ENCODE peak calls at places on chromosomes 7 and 10, in six cellular contexts. D is K562, Z is GM12892, P is H1, E is HepG2, W is GM12878. G is an unnamed sample.
A peak's percentile ranks its signal among the peaks of the same experiment; 100 is the strongest.

GRCh38 chr7:26513948-26514347 is 222.3 kb downstream of the SNX10 start:
- DNase-seq in E (no peak), P (no peak), Z (no peak), D (peak; percentile 5), W (no peak), G (no peak)

GRCh38 chr10:29022513-29022912 is 266.4 kb upstream of the LYZL1 start:
- DNase-seq in Z (no peak), W (no peak), E (peak; percentile 31), D (no peak), P (no peak), G (no peak)

GRCh38 chr7:104862719-104863118 is 151.3 kb upstream of the KMT2E start:
- DNase-seq in W (no peak), E (peak; percentile 35), Z (no peak), P (peak; percentile 60), D (peak; percentile 40), G (no peak)

GRCh38 chr10:29649561-29650551 is 15.1 kb upstream of the SVIL start:
- DNase-seq in W (no peak), P (no peak), E (no peak), D (no peak), Z (no peak), G (no peak)

GRCh38 chr10:100528885-100529472 is 692 bp downstream of the NDUFB8 start:
- DNase-seq in W (no peak), Z (no peak), P (no peak), D (peak; percentile 11), E (no peak), G (no peak)

GRCh38 chr7:148686312-148686937 is 12.3 kb upstream of the CUL1 start:
- DNase-seq in W (no peak), E (no peak), P (no peak), D (no peak), Z (no peak), G (no peak)

GRCh38 chr10:69515699-69516547 is 57.3 kb downstream of the NEUROG3 start:
- DNase-seq in P (peak; percentile 90), W (peak; percentile 16), Z (peak; percentile 68), E (peak; percentile 47), D (peak; percentile 82), G (peak; percentile 71)

GRCh38 chr10:81065474-81065873 is 527.8 kb downstream of the SH2D4B start:
- DNase-seq in E (no peak), P (no peak), W (no peak), Z (no peak), D (no peak), G (no peak)

GRCh38 chr10:98611432-98611831 is 164.7 kb upstream of the HPS1 start:
- DNase-seq in Z (no peak), W (no peak), E (no peak), D (no peak), P (no peak), G (no peak)

GRCh38 chr10:115948415-115948814 is 324.6 kb downstream of the GFRA1 start:
- DNase-seq in P (no peak), D (no peak), E (no peak), W (no peak), Z (no peak), G (no peak)

GRCh38 chr10:103712898-103713498 is 142.4 kb downstream of the SH3PXD2A start:
- DNase-seq in D (peak; percentile 75), W (no peak), Z (peak; percentile 59), P (peak; percentile 98), E (peak; percentile 57), G (peak; percentile 66)

GRCh38 chr7:74256446-74257408 is 2.5 kb upstream of the RFC2 start:
- DNase-seq in E (no peak), Z (no peak), W (no peak), P (no peak), D (no peak), G (no peak)

GRCh38 chr10:73131295-73131694 is 21.0 kb downstream of the NUDT13 start:
- DNase-seq in P (no peak), E (no peak), D (no peak), Z (no peak), W (no peak), G (no peak)

GRCh38 chr7:11434371-11434770 is 397.6 kb downstream of the THSD7A start:
- DNase-seq in D (no peak), W (no peak), Z (no peak), E (no peak), P (no peak), G (no peak)

GRCh38 chr7:142452791-142453190 is 194.9 kb upstream of the PRSS58 start:
- DNase-seq in W (no peak), E (no peak), Z (no peak), P (no peak), D (no peak), G (no peak)

GRCh38 chr10:59323036-59323459 is 39.3 kb downstream of the FAM13C start:
- DNase-seq in E (peak; percentile 77), Z (no peak), D (no peak), P (no peak), W (no peak), G (no peak)

GRCh38 chr10:62059424-62059913 is 158.0 kb downstream of the ARID5B start:
- DNase-seq in Z (no peak), E (no peak), D (no peak), W (no peak), P (no peak), G (no peak)

GRCh38 chr7:12674861-12675260 is 12.6 kb upstream of the ARL4A start:
- DNase-seq in W (no peak), Z (no peak), P (peak; percentile 53), D (peak; percentile 61), E (peak; percentile 84), G (no peak)

GRCh38 chr7:159281573-159281972 is 136.9 kb upstream of the VIPR2 start:
- DNase-seq in Z (no peak), P (no peak), D (no peak), W (no peak), E (no peak), G (no peak)

GRCh38 chr7:129089521-129090212 is 34.8 kb upstream of the TNPO3 start:
- DNase-seq in E (no peak), P (no peak), D (no peak), Z (no peak), W (peak; percentile 55), G (no peak)

GRCh38 chr10:670990-671389 is 18.5 kb downstream of the DIP2C start:
- DNase-seq in E (no peak), D (no peak), P (peak; percentile 33), Z (no peak), W (no peak), G (no peak)

GRCh38 chr7:19213746-19214145 is 68.5 kb upstream of the FERD3L start:
- DNase-seq in E (no peak), W (no peak), D (no peak), P (no peak), Z (no peak), G (no peak)

GRCh38 chr10:71852335-71852937 is 1.4 kb upstream of the PSAP start:
- DNase-seq in W (no peak), E (no peak), D (no peak), P (no peak), Z (no peak), G (no peak)

GRCh38 chr10:28939352-28940157 is 262.2 kb downstream of the BAMBI start:
- DNase-seq in Z (no peak), P (peak; percentile 92), E (peak; percentile 100), D (peak; percentile 82), W (no peak), G (no peak)

DNA sequence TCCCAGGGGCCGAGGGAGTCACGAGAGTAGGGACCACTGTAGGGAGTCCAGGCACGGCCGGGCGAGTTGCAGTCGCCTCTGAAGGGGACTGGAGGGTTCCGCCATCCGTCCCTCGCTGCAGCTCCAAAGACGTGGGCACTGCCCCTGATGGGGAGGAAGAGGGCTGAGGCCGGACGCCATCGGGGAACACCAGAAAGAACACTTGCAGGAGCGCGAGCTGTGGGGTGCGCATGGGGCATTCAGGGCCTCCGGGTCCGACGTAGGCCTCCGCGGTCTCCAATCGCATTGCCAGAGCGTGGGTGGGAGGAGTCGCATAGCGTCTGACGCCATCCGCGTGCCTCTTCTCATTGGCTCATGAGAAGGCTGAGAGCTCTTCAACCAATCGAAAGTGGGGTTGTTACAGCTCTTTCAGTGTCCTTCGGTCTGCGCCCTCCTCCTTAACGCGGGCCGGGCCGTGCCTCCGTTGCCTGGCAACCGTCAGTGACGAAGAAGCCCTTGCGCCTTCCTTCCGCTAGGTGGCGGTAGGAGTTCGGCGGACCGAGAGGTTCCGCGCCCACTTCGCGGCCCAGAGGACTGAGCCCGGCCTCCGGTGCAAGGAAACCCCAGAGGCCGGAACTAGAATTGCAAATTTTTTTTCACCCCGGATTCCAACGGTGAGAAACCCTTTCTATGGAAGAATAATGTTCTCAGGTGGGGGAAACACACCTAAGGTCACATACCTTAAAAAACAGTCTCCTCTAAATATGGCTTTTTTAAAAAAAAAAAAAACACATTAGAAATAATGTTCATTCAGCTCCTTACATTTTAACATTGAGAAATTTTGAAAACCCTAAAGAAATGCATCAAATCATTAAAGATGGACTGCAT is at the start of gene TCTN3:
- DNase-seq in D (peak; percentile 98), W (peak; percentile 100), P (peak; percentile 95), E (peak; percentile 99), Z (peak; percentile 89), G (peak; percentile 86)
- TF ChIP-seq POLR2A in D (peak; percentile 73), W (peak; percentile 89), P (peak; percentile 64), E (peak; percentile 83), Z (peak; percentile 84), G (peak; percentile 81)

GRCh38 chr7:70456729-70457128 is 675.2 kb upstream of the GALNT17 start:
- DNase-seq in D (no peak), Z (no peak), W (no peak), E (no peak), P (no peak), G (no peak)
- TF ChIP-seq TAF1 in D (no peak), Z (no peak), W (no peak), E (no peak), P (no peak), G (no peak)

DNA sequence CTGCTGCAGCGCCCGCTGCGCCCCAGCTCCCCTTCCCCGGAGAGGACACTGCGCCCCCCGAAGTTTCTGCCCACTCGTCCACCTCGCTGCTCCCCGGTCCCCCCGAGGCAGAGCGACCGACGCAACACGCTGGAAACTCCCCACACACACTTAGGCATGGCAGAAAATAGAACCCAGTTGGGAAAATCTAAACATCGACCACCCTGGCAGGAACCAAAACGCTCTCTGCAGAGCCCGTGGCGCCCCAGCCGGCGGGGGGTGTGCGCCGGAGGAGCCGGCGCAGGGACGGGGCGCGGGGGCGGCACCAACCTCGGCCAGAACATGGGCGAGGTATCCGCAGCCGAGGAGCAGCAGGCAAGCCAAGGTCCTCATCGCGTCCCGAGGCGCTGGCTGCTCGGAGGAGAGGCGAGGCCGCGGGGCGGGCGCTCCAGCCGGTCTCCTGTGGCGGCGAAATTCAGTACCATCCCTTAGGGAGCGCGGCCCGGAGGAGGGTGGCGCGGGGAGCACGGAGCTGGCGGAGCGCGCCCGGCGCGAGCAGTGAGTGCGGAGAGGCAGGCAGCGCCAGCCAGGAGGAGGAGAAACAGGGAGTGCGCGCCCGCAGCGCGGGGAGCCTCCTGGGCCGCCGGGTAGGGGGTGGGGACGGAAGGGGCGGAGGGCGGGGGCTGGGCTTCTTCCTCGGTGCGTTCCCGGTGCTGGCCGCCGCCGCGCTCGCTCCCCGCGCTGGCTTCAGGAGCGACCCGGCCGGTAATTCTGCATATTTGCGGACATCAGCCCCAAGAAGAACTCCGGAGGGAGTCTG is 817 bp downstream of the PDGFA start:
- DNase-seq in E (no peak), P (peak; percentile 74), W (no peak), D (peak; percentile 80), Z (no peak), G (no peak)
- TF ChIP-seq POLR2A in E (no peak), P (no peak), W (peak; percentile 46), D (no peak), Z (no peak), G (no peak)

DNA sequence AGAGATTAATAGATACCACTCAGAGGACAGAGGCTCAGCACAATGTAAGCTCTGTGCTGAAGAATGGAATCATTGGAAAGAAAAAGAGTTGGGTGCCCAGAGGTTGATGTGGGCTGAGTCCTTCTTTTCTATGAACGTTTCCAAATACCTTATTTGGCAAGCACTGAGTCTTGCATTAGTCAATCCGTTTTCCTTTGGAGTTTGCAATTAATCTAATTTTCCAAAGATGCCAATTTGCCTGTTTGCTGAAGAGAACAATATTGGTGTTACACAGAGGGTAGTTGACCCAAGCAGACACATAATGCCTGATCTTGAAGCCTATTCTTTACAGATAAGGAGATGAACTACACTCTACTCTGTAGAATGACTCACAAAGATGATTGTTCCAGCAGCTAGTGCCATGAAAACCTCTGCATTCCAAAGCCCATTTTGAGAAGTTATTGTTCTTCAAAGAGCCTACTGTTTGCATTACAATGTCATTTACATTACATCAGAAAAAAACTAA is 55.4 kb upstream of the MET start:
- DNase-seq in D (no peak), W (no peak), P (no peak), Z (no peak), E (peak; percentile 21), G (no peak)
- TF ChIP-seq TAF1 in D (no peak), W (no peak), P (no peak), Z (no peak), E (no peak), G (no peak)

G was measured in GM12891.